ENCODE peak calls at places on chromosome 7, in seven cellular contexts. B, G, S, R, X, Q and F are unnamed samples.

GRCh38 chr7:150444141-150444540 is 6.3 kb upstream of the GIMAP8 start:
- DNase-seq in B (no peak), G (no peak), S (no peak), R (no peak), X (no peak), Q (no peak), F (no peak)

GRCh38 chr7:150325110-150325611 is 1.8 kb upstream of the ACTR3C start:
- DNase-seq in B (no peak), G (no peak), S (no peak), R (no peak), X (peak; percentile 90), Q (no peak), F (peak; percentile 48)

GRCh38 chr7:110386914-110387313 is 704.0 kb upstream of the LRRN3 start:
- DNase-seq in B (peak; percentile 57), G (no peak), S (peak; percentile 59), R (no peak), X (no peak), Q (peak; percentile 6), F (peak; percentile 13)

GRCh38 chr7:143906895-143907294 is 4.9 kb upstream of the TCAF1 start:
- DNase-seq in B (peak; percentile 97), G (no peak), S (no peak), R (no peak), X (no peak), Q (no peak), F (no peak)

GRCh38 chr7:98107313-98107691 is 640 bp downstream of the LMTK2 start:
- DNase-seq in B (no peak), G (no peak), S (no peak), R (no peak), X (peak; percentile 7), Q (no peak), F (peak; percentile 21)

GRCh38 chr7:22578048-22578770 is 78.2 kb upstream of the STEAP1B start:
- DNase-seq in B (no peak), G (no peak), S (peak; percentile 78), R (no peak), X (no peak), Q (peak; percentile 78), F (peak; percentile 80)

GRCh38 chr7:148856035-148856881 is 27.8 kb downstream of the EZH2 start:
- DNase-seq in B (peak; percentile 31), G (no peak), S (peak; percentile 34), R (peak; percentile 14), X (peak; percentile 24), Q (no peak), F (peak; percentile 37)

GRCh38 chr7:78607099-78607498 is 808.5 kb downstream of the PHTF2 start:
- DNase-seq in B (no peak), G (no peak), S (no peak), R (no peak), X (no peak), Q (no peak), F (no peak)

GRCh38 chr7:53446170-53446569 is 410.7 kb downstream of the POM121L12 start:
- DNase-seq in B (no peak), G (no peak), S (no peak), R (no peak), X (no peak), Q (no peak), F (no peak)

GRCh38 chr7:33534830-33535229 is 370.5 kb upstream of the BMPER start:
- DNase-seq in B (no peak), G (no peak), S (peak; percentile 18), R (no peak), X (no peak), Q (no peak), F (no peak)

GRCh38 chr7:158705234-158705890 is 758 bp upstream of the NCAPG2 start:
- DNase-seq in B (no peak), G (no peak), S (no peak), R (no peak), X (no peak), Q (no peak), F (peak; percentile 19)

GRCh38 chr7:33418251-33418701 is 288.9 kb downstream of the BBS9 start:
- DNase-seq in B (no peak), G (no peak), S (peak; percentile 88), R (no peak), X (no peak), Q (peak; percentile 95), F (no peak)

DNA sequence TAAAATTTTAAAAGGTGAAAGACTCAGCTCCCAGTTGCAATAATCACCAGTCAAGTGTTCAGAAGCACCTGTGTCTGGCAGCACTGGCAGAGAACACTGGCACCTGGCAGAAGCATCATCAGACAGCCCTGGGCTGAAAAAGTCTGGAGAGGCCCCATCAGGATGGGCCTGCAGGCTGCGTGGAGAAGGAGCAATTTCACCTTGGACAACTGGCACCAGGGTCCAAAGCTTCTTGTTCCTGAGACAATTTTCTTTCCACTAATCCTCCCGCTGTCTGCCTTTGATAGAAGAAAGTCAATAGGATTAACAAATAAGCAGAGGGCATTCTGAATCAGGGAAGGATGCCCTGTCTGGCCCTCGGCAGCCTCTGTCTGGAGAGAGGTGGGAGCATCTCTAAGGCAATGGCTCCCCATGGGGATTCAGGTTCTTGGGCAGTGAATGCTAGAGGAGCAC is 6.5 kb downstream of the COBL start:
- DNase-seq in B (no peak), G (no peak), S (no peak), R (no peak), X (no peak), Q (no peak), F (no peak)
- H3K4me3 ChIP-seq in B (no peak overlapping the region), G (no peak overlapping the region), S (no peak overlapping the region), R (no peak overlapping the region), X (no peak overlapping the region), Q (no peak overlapping the region), F (no peak overlapping the region)

DNA sequence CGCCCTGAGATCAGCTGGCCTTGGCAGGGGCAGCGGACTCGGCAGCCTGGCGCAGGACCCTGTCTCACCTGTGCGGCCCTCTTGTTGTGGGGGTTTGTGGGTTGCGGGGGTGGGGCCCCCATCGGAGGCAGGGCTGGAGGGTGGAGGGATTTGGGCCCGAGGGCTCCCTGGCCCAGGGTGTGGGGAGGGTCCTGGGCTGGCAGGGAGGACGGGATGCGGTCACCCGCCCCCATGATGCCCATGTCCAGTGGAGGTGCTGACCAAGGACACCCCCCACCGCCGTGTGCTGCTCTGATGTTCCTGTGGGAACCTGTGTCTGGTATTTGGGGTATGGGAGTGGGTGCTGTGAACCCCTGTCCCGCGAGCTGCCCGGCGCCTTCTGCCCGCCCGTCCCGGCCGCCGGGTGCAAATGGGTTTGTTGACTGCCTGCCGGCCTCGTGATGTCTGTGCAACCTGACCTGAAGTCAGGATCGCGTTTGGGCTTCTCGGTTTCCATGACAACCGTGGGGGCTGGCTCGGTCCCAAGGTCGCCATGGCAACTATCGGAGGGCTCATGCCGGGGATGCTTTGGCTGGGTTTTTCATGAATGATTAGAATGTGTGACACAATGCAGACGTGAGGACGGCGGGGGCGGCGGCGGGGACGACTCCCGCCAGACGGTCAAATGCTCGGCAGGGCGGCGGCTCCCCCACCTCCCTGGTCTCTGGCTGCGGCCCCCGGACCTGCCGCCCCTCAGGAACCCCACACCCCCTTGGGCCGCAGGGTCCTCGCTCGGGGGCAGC is 7.3 kb downstream of the MAFK start:
- DNase-seq in B (no peak), G (peak; percentile 90), S (peak; percentile 96), R (no peak), X (no peak), Q (peak; percentile 91), F (peak; percentile 98)
- TF ChIP-seq CTCF in B (peak; percentile 1), G (no peak), S (no peak), R (no peak), X (no peak), Q (no peak), F (no peak)

GRCh38 chr7:151851782-151852181 is 25.1 kb downstream of the PRKAG2 start:
- DNase-seq in B (no peak), G (no peak), S (no peak), R (peak; percentile 46), X (peak; percentile 78), Q (no peak), F (no peak)
- H3K4me3 ChIP-seq in B (no peak overlapping the region), G (no peak overlapping the region), S (no peak overlapping the region), R (no peak overlapping the region), X (peak overlapping the region; percentile 21), Q (no peak overlapping the region), F (no peak overlapping the region)

DNA sequence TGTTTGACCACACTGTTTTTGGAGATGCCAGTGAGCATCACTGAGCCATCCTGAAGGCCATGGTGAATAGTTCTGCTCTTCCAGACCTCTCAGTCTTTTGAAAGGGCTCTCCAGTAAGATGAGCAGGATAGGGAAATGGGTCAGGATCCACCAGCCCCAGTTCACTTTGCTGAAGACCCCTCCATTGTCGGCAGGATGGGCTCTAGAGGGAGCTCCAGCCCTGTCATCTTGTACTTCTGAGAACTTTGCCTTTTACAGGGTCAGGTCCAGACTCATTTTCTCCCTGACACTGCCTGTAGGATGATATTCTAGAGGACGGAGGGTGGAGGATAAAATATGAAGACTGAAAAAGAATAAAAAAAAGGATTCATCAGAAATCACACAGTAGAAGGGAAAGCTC is 13.1 kb downstream of the LHFPL3 start:
- DNase-seq in B (peak; percentile 25), G (no peak), S (no peak), R (no peak), X (no peak), Q (no peak), F (no peak)
- TF ChIP-seq CTCF in B (peak; percentile 61), G (no peak), S (peak; percentile 11), R (no peak), X (no peak), Q (peak; percentile 27), F (no peak)

GRCh38 chr7:105876964-105877601 is 684 bp upstream of the ATXN7L1 start:
- DNase-seq in B (peak; percentile 60), G (peak; percentile 39), S (peak; percentile 20), R (peak; percentile 15), X (no peak), Q (no peak), F (peak; percentile 51)

GRCh38 chr7:105878746-105879605 is 2.6 kb upstream of the ATXN7L1 start:
- DNase-seq in B (no peak), G (no peak), S (no peak), R (no peak), X (no peak), Q (no peak), F (no peak)

GRCh38 chr7:105879782-105880181 is 3.4 kb upstream of the ATXN7L1 start:
- DNase-seq in B (no peak), G (no peak), S (no peak), R (no peak), X (no peak), Q (no peak), F (no peak)

GRCh38 chr7:105876091-105876963 is at the start of gene ATXN7L1:
- DNase-seq in B (peak; percentile 92), G (peak; percentile 94), S (peak; percentile 98), R (peak; percentile 96), X (peak; percentile 92), Q (peak; percentile 95), F (peak; percentile 98)

DNA sequence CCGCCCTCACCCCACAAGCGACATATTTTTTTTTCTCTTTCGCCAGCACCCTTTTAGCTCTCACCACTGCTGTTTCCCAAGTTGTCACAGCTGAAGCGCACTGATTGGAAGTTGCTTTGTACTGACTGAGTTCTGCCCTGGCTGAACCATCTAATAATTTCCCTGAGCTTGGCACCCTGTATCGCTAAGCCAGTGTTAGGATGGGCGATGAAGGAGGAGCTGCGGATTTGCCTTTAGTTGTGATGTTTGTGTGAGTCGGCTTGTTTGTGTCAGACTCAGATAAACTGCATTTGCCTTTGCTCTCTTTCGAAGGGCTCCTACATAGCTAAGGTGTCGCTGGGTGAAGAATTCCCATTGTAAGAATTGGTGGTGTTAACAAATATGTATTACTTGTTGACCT is 1.3 kb upstream of the ATXN7L1 start:
- DNase-seq in B (no peak), G (no peak), S (no peak), R (no peak), X (no peak), Q (no peak), F (peak; percentile 14)
- H3K4me3 ChIP-seq in B (peak overlapping the region; percentile 78), G (peak overlapping the region; percentile 81), S (peak overlapping the region; percentile 69), R (peak overlapping the region; percentile 58), X (no peak overlapping the region), Q (peak overlapping the region; percentile 64), F (peak overlapping the region; percentile 77)

GRCh38 chr7:99949645-99950228 is 20.3 kb upstream of the GJC3 start:
- DNase-seq in B (peak; percentile 21), G (no peak), S (peak; percentile 5), R (peak; percentile 65), X (no peak), Q (no peak), F (peak; percentile 23)
- TF ChIP-seq CTCF in B (peak; percentile 47), G (peak; percentile 31), S (peak; percentile 40), R (peak; percentile 81), X (no peak), Q (peak; percentile 41), F (peak; percentile 46)